ENCODE peak calls at places on chromosomes 5 and 9, in five cellular contexts. C is IMR-90, Q is H1, R is mesendoderm, G is H9. E is an unnamed sample.

GRCh38 chr9:5582835-5583195 is 46.1 kb upstream of the RIC1 start:
- DNase-seq in C (peak; percentile 89), Q (no peak), R (no peak), G (no peak), E (no peak)

GRCh38 chr5:169174923-169175322 is 126.0 kb downstream of the SLIT3 start:
- DNase-seq in C (no peak), Q (no peak), R (no peak), G (no peak), E (no peak)

GRCh38 chr9:129291041-129291501 is 113.0 kb upstream of the IER5L start:
- DNase-seq in C (no peak), Q (no peak), R (no peak), G (no peak), E (no peak)

GRCh38 chr5:73759771-73760170 is 133.8 kb downstream of the ARHGEF28 start:
- DNase-seq in C (peak; percentile 45), Q (no peak), R (no peak), G (no peak), E (no peak)

GRCh38 chr9:26169684-26170083 is 491.4 kb upstream of the TUSC1 start:
- DNase-seq in C (peak; percentile 13), Q (no peak), R (peak; percentile 8), G (no peak), E (no peak)

GRCh38 chr9:70902705-70903131 is 218.7 kb downstream of the TRPM3 start:
- DNase-seq in C (peak; percentile 96), Q (no peak), R (peak; percentile 20), G (no peak), E (no peak)

GRCh38 chr5:130773813-130774212 is 391.2 kb downstream of the HINT1 start:
- DNase-seq in C (no peak), Q (peak; percentile 13), R (peak; percentile 82), G (no peak), E (no peak)

GRCh38 chr5:169001392-169001791 is 299.5 kb downstream of the SLIT3 start:
- DNase-seq in C (no peak), Q (no peak), R (no peak), G (no peak), E (no peak)

GRCh38 chr5:132259061-132259851 is 1.8 kb downstream of the PDLIM4 start:
- DNase-seq in C (peak; percentile 95), Q (no peak), R (no peak), G (peak; percentile 31), E (no peak)

DNA sequence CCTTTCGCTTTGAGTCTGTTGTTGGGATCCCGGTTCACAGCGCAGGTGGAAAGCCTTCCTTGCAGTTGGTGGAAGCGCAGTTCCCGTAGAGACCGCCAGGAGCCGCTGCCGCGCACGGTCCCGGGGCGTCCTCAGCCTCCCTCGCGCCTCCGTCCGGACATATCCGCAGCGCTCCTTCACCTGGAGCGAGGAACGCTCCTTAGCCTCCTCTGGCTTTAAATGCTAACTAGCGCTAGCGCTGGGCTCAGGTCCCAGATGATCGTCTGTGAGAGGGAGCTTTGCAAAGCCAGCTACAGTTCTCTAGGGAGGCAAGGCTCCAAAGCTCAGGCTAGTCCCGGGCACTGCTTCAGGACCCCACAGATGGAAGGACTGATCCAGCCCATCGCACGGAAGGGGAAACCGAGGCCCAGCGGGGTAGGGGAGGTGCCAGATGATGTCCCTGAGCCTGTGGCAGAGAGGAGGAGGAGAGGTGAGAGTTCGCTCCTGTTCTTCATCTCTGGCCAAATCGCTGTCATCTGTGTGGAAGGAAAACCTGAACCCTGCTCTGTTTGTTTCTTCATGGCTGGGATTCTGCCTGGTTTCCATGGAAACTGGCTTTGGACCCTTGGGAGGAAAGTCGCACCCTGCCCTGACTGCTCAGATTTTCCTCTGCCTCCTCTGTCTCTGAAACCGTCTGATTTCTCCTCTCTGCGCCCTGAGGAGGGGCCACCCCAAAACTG is 31.4 kb downstream of the COL15A1 start:
- DNase-seq in C (peak; percentile 66), Q (peak; percentile 69), R (peak; percentile 90), G (peak; percentile 91), E (peak; percentile 74)
- H3K9ac ChIP-seq in C (no peak overlapping the region), Q (no peak overlapping the region), R (peak overlapping the region; percentile 8), G (no peak overlapping the region), E (no peak overlapping the region)

GRCh38 chr5:1124181-1125029 is 12.5 kb upstream of the SLC12A7 start:
- DNase-seq in C (no peak), Q (no peak), R (no peak), G (no peak), E (no peak)

GRCh38 chr5:1125030-1125357 is 13.1 kb upstream of the SLC12A7 start:
- DNase-seq in C (peak; percentile 50), Q (no peak), R (no peak), G (no peak), E (no peak)

GRCh38 chr5:1122511-1123284 is 10.8 kb upstream of the SLC12A7 start:
- DNase-seq in C (no peak), Q (no peak), R (no peak), G (no peak), E (no peak)

GRCh38 chr5:1121891-1122290 is 10.0 kb upstream of the SLC12A7 start:
- DNase-seq in C (no peak), Q (no peak), R (no peak), G (no peak), E (no peak)

DNA sequence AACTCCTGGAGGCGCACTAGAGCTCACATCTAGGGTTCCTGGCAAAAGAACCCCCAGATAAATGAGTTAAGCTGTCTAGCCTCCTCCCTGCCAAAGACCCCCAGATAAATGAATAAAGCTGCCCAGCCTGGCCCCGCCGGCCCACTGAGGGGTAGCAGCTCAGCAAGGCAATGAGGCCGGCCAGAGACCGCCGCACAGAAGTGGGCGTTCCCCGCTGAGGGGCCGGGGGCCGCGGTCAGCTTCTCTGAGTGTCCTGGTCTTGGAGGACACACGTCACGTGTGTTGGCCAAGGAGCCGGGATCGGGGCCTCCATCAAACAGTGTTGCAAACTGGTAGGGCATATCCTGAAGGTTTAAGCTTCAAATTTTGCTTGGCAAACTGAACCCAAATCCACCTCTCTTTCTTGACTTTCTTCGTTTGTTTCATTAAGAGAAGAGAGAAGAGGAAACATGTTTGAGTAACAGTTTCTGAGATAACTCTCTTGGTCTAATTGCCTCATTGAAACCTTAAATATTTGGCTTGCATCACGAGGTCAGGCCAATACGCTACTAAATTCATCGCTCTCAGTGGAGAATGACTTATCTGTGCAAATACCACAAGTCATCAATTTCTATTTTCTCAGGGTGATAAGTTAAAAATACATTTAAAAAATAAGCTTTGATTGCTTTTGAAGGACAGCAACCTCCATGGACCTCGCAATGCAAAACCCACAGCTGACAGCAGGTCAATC is 11.7 kb upstream of the SLC12A7 start:
- DNase-seq in C (no peak), Q (no peak), R (no peak), G (no peak), E (no peak)
- H3K4me1 ChIP-seq in C (no peaks in the 10 kb centered on the region), Q (no peaks in the 10 kb centered on the region), R (no peaks in the 10 kb centered on the region), G (no peaks in the 10 kb centered on the region), E (no peaks in the 10 kb centered on the region)

GRCh38 chr5:179297486-179298180 is 47.6 kb downstream of the ADAMTS2 start:
- DNase-seq in C (no peak), Q (no peak), R (no peak), G (no peak), E (no peak)
- H2BK15ac ChIP-seq in C (no peak overlapping the region), Q (no peak overlapping the region), R (no peak overlapping the region), G (no peak overlapping the region), E (no peak overlapping the region)

GRCh38 chr5:159208508-159209437 is 580 bp downstream of the RNF145 start:
- DNase-seq in C (peak; percentile 28), Q (no peak), R (peak; percentile 86), G (peak; percentile 58), E (peak; percentile 46)

GRCh38 chr5:159207616-159208507 is 1.5 kb downstream of the RNF145 start:
- DNase-seq in C (peak; percentile 78), Q (no peak), R (peak; percentile 95), G (peak; percentile 76), E (peak; percentile 58)

GRCh38 chr5:159207222-159207615 is 2.1 kb downstream of the RNF145 start:
- DNase-seq in C (no peak), Q (no peak), R (no peak), G (no peak), E (no peak)

GRCh38 chr5:159206818-159207217 is 2.5 kb downstream of the RNF145 start:
- DNase-seq in C (no peak), Q (no peak), R (no peak), G (no peak), E (no peak)

GRCh38 chr5:159206368-159206767 is 3.0 kb downstream of the RNF145 start:
- DNase-seq in C (peak; percentile 7), Q (no peak), R (no peak), G (no peak), E (no peak)
- H3K9ac ChIP-seq in C (peak overlapping the region; percentile 99), Q (no peak overlapping the region), R (no peak overlapping the region), G (no peak overlapping the region), E (no peak overlapping the region)

DNA sequence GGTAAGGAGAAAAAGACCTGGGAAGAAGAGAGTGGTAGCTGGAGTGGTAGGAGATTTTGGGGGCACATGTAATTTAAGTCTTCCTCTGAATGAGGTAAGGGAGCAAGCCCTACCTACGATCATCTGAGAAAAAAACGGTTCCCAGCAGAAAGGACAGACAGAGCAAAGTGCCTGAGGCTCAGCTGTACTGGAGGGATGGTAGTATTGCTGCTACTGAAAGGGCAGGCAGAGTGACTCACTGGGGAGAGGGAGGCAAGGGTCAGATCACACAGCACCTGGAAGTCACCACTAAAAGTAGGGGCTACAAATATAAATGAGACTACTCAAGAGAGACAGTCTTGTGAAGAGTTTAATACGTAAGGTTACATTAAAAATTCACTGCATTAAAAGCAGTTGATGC is 75.9 kb downstream of the NFIB start:
- DNase-seq in C (peak; percentile 18), Q (no peak), R (peak; percentile 93), G (peak; percentile 41), E (no peak)
- H3K4me1 ChIP-seq in C (peaks cover 5% of the 10 kb centered on the region), Q (peaks cover 4% of the 10 kb centered on the region), R (peaks cover 19% of the 10 kb centered on the region), G (peaks cover 11% of the 10 kb centered on the region), E (peaks cover 5% of the 10 kb centered on the region)

GRCh38 chr5:143433680-143434079 is 30.2 kb upstream of the NR3C1 start:
- DNase-seq in C (no peak), Q (no peak), R (no peak), G (no peak), E (no peak)

GRCh38 chr5:143432658-143433239 is 29.3 kb upstream of the NR3C1 start:
- DNase-seq in C (no peak), Q (no peak), R (no peak), G (no peak), E (no peak)

GRCh38 chr5:143434261-143435206 is 31.0 kb upstream of the NR3C1 start:
- DNase-seq in C (no peak), Q (no peak), R (no peak), G (no peak), E (no peak)

GRCh38 chr5:143428738-143429420 is 25.4 kb upstream of the NR3C1 start:
- DNase-seq in C (no peak), Q (no peak), R (no peak), G (no peak), E (no peak)

GRCh38 chr5:143431789-143432188 is 28.3 kb upstream of the NR3C1 start:
- DNase-seq in C (no peak), Q (no peak), R (no peak), G (no peak), E (no peak)
- H2BK15ac ChIP-seq in C (no peak overlapping the region), Q (no peak overlapping the region), R (no peak overlapping the region), G (no peak overlapping the region), E (no peak overlapping the region)

GRCh38 chr9:38622083-38622674 is 1.8 kb upstream of the ANKRD18A start:
- DNase-seq in C (no peak), Q (no peak), R (peak; percentile 54), G (peak; percentile 53), E (peak; percentile 29)
- H3K9ac ChIP-seq in C (no peak overlapping the region), Q (no peak overlapping the region), R (peak overlapping the region; percentile 32), G (no peak overlapping the region), E (peak overlapping the region; percentile 92)

GRCh38 chr5:177091232-177091631 is 4.5 kb downstream of the FGFR4 start:
- DNase-seq in C (no peak), Q (no peak), R (no peak), G (no peak), E (no peak)
- H3K4me1 ChIP-seq in C (peaks cover 25% of the 10 kb centered on the region), Q (peaks cover under 1% of the 10 kb centered on the region), R (peaks cover 4% of the 10 kb centered on the region), G (peaks cover under 1% of the 10 kb centered on the region), E (peaks cover 7% of the 10 kb centered on the region)